ENCODE peak calls at places on chromosome 22, in five cellular contexts. Z is mesendoderm; U is activated T-helper 1 cell treated with anti-CD3 and anti-CD28 coated beads, Interleukin-2, amount 50 U/mL, for 16 hours; K is stimulated activated CD8-positive, alpha-beta memory T cell treated with anti-CD3 and anti-CD28 coated beads, Interleukin-7, amount 100 ng/mL, for 24 hours; Q is HAP-1. P is an unnamed sample.

GRCh38 chr22:49551897-49552659 is 275.6 kb downstream of the BRD1 start:
- DNase-seq in Z (no peak), U (no peak), K (no peak), Q (no peak), P (no peak)

GRCh38 chr22:44340271-44341239 is 27.8 kb upstream of the SHISAL1 start:
- DNase-seq in Z (no peak), U (no peak), K (no peak), Q (no peak), P (peak)

GRCh38 chr22:38239101-38239761 is 33.6 kb downstream of the TMEM184B start:
- DNase-seq in Z (peak), U (no peak), K (no peak), Q (no peak), P (no peak)

GRCh38 chr22:29306830-29307657 is 594 bp downstream of the GAS2L1 start:
- DNase-seq in Z (peak), U (no peak), K (no peak), Q (peak), P (peak)

GRCh38 chr22:40728731-40729189 is 49.5 kb downstream of the MCHR1 start:
- DNase-seq in Z (peak), U (peak), K (no peak), Q (no peak), P (peak)

GRCh38 chr22:42700901-42701300 is 19.8 kb downstream of the A4GALT start:
- DNase-seq in Z (no peak), U (no peak), K (no peak), Q (no peak), P (no peak)

GRCh38 chr22:17057959-17058814 is 26.6 kb upstream of the IL17RA start:
- DNase-seq in Z (peak), U (no peak), K (no peak), Q (peak), P (peak)

GRCh38 chr22:24502540-24502939 is 7.4 kb downstream of the UPB1 start:
- DNase-seq in Z (no peak), U (no peak), K (no peak), Q (no peak), P (no peak)

GRCh38 chr22:48717883-48718817 is 1109.5 kb downstream of the BRD1 start:
- DNase-seq in Z (no peak), U (no peak), K (no peak), Q (no peak), P (no peak)

GRCh38 chr22:24230911-24231656 is 13.8 kb downstream of the GGT5 start:
- DNase-seq in Z (peak), U (peak), K (peak), Q (no peak), P (peak)

GRCh38 chr22:21703684-21704316 is 31.8 kb downstream of the YPEL1 start:
- DNase-seq in Z (no peak), U (no peak), K (no peak), Q (no peak), P (no peak)

GRCh38 chr22:34851918-34852662 is 213.9 kb upstream of the ISX start:
- DNase-seq in Z (peak), U (no peak), K (no peak), Q (no peak), P (no peak)

GRCh38 chr22:39349967-39350802 is at the start of gene SYNGR1:
- DNase-seq in Z (no peak), U (no peak), K (no peak), Q (no peak), P (no peak)

GRCh38 chr22:49950396-49950994 is 10.1 kb upstream of the PIM3 start:
- DNase-seq in Z (no peak), U (no peak), K (no peak), Q (no peak), P (peak)

GRCh38 chr22:44924724-44925123 is 85.1 kb downstream of the PHF21B start:
- DNase-seq in Z (no peak), U (no peak), K (no peak), Q (no peak), P (no peak)

GRCh38 chr22:20084547-20085413 is 4.7 kb downstream of the DGCR8 start:
- DNase-seq in Z (peak), U (no peak), K (no peak), Q (peak), P (peak)

GRCh38 chr22:49664891-49665290 is 162.8 kb downstream of the BRD1 start:
- DNase-seq in Z (no peak), U (no peak), K (no peak), Q (no peak), P (no peak)

GRCh38 chr22:21443735-21444421 is 23.3 kb upstream of the TMEM191C start:
- DNase-seq in Z (no peak), U (no peak), K (no peak), Q (no peak), P (no peak)

GRCh38 chr22:35114296-35114980 is 48.5 kb downstream of the ISX start:
- DNase-seq in Z (no peak), U (no peak), K (no peak), Q (no peak), P (no peak)

GRCh38 chr22:41834005-41834975 is 1.4 kb downstream of the SREBF2 start:
- DNase-seq in Z (no peak), U (no peak), K (no peak), Q (no peak), P (peak)

GRCh38 chr22:34416321-34416900 is 496.1 kb upstream of the LARGE1 start:
- DNase-seq in Z (peak), U (no peak), K (no peak), Q (no peak), P (peak)

GRCh38 chr22:45696227-45696626 is 24.6 kb downstream of the ATXN10 start:
- DNase-seq in Z (no peak), U (no peak), K (no peak), Q (no peak), P (no peak)

GRCh38 chr22:30397656-30398635 is 1.1 kb downstream of the SEC14L2 start:
- DNase-seq in Z (peak), U (no peak), K (no peak), Q (no peak), P (no peak)

GRCh38 chr22:30047364-30047738 is 32.9 kb upstream of the HORMAD2 start:
- DNase-seq in Z (peak), U (no peak), K (no peak), Q (no peak), P (no peak)

GRCh38 chr22:40635940-40636379 is 559 bp downstream of the MRTFA start:
- DNase-seq in Z (no peak), U (no peak), K (no peak), Q (no peak), P (no peak)

GRCh38 chr22:50435701-50436115 is 39.1 kb downstream of the SBF1 start:
- DNase-seq in Z (no peak), U (no peak), K (no peak), Q (no peak), P (no peak)

GRCh38 chr22:19470010-19470409 is 9.0 kb downstream of the UFD1 start:
- DNase-seq in Z (no peak), U (no peak), K (no peak), Q (no peak), P (no peak)

P was measured in left kidney.